ENCODE peak calls at places on chromosome 18, in six cellular contexts. One of them, this sample, is unnamed. For H3K9me3, the result is how much of the 10 kb centered on the place peaks cover.

GRCh38 chr18:58247363-58247834 is 203.4 kb downstream of the NEDD4L start:
- DNase-seq in H1: no peak
- DNase-seq in body of pancreas: peak
- DNase-seq in neuronal stem cell: no peak
- DNase-seq in WERI-Rb-1: no peak
- DNase-seq in AG04450: no peak
- DNase-seq in this sample: no peak

GRCh38 chr18:9029131-9029530 is 73.4 kb upstream of the NDUFV2 start:
- DNase-seq in H1: no peak
- DNase-seq in body of pancreas: no peak
- DNase-seq in neuronal stem cell: no peak
- DNase-seq in WERI-Rb-1: no peak
- DNase-seq in AG04450: no peak
- DNase-seq in this sample: no peak

GRCh38 chr18:36066731-36067117 is 635 bp downstream of the RPRD1A start:
- DNase-seq in H1: no peak
- DNase-seq in body of pancreas: no peak
- DNase-seq in neuronal stem cell: no peak
- DNase-seq in WERI-Rb-1: no peak
- DNase-seq in AG04450: no peak
- DNase-seq in this sample: no peak

GRCh38 chr18:59730896-59731295 is 33.7 kb upstream of the CCBE1 start:
- DNase-seq in H1: no peak
- DNase-seq in body of pancreas: no peak
- DNase-seq in neuronal stem cell: no peak
- DNase-seq in WERI-Rb-1: no peak
- DNase-seq in AG04450: no peak
- DNase-seq in this sample: no peak

GRCh38 chr18:52670903-52671302 is 330.9 kb downstream of the DCC start:
- DNase-seq in H1: no peak
- DNase-seq in body of pancreas: peak
- DNase-seq in neuronal stem cell: no peak
- DNase-seq in WERI-Rb-1: peak
- DNase-seq in AG04450: no peak
- DNase-seq in this sample: no peak

GRCh38 chr18:26813043-26813442 is 52.5 kb downstream of the AQP4 start:
- DNase-seq in H1: peak
- DNase-seq in body of pancreas: no peak
- DNase-seq in neuronal stem cell: no peak
- DNase-seq in WERI-Rb-1: peak
- DNase-seq in AG04450: no peak
- DNase-seq in this sample: no peak

GRCh38 chr18:35868919-35869318 is 103.6 kb upstream of the RMP24 start:
- DNase-seq in H1: no peak
- DNase-seq in body of pancreas: no peak
- DNase-seq in neuronal stem cell: no peak
- DNase-seq in WERI-Rb-1: no peak
- DNase-seq in AG04450: no peak
- DNase-seq in this sample: no peak

GRCh38 chr18:54020346-54020745 is 204.1 kb downstream of the MBD2 start:
- DNase-seq in H1: no peak
- DNase-seq in body of pancreas: no peak
- DNase-seq in neuronal stem cell: no peak
- DNase-seq in WERI-Rb-1: no peak
- DNase-seq in AG04450: no peak
- DNase-seq in this sample: no peak

GRCh38 chr18:75658330-75658729 is 230.8 kb upstream of the SMIM21 start:
- DNase-seq in H1: no peak
- DNase-seq in body of pancreas: no peak
- DNase-seq in neuronal stem cell: no peak
- DNase-seq in WERI-Rb-1: no peak
- DNase-seq in AG04450: no peak
- DNase-seq in this sample: no peak

GRCh38 chr18:48829443-48830149 is 121.2 kb downstream of the SMAD7 start:
- DNase-seq in H1: no peak
- DNase-seq in body of pancreas: no peak
- DNase-seq in neuronal stem cell: no peak
- DNase-seq in WERI-Rb-1: peak
- DNase-seq in AG04450: no peak
- DNase-seq in this sample: no peak

GRCh38 chr18:24860978-24861680 is 400.7 kb downstream of the HRH4 start:
- DNase-seq in H1: no peak
- DNase-seq in body of pancreas: no peak
- DNase-seq in neuronal stem cell: no peak
- DNase-seq in WERI-Rb-1: no peak
- DNase-seq in AG04450: no peak
- DNase-seq in this sample: no peak

GRCh38 chr18:24868331-24868730 is 407.9 kb downstream of the HRH4 start:
- DNase-seq in H1: no peak
- DNase-seq in body of pancreas: no peak
- DNase-seq in neuronal stem cell: no peak
- DNase-seq in WERI-Rb-1: no peak
- DNase-seq in AG04450: no peak
- DNase-seq in this sample: no peak

GRCh38 chr18:24862225-24862893 is 401.9 kb downstream of the HRH4 start:
- DNase-seq in H1: no peak
- DNase-seq in body of pancreas: no peak
- DNase-seq in neuronal stem cell: peak
- DNase-seq in WERI-Rb-1: no peak
- DNase-seq in AG04450: no peak
- DNase-seq in this sample: no peak
- H3K4me3 ChIP-seq in H1: no peak
- H3K4me3 ChIP-seq in body of pancreas: no peak
- H3K4me3 ChIP-seq in neuronal stem cell: no peak
- H3K4me3 ChIP-seq in WERI-Rb-1: no peak
- H3K4me3 ChIP-seq in AG04450: no peak
- H3K4me3 ChIP-seq in this sample: no peak

GRCh38 chr18:2412261-2412660 is 159.0 kb downstream of the METTL4 start:
- DNase-seq in H1: no peak
- DNase-seq in body of pancreas: no peak
- DNase-seq in neuronal stem cell: no peak
- DNase-seq in WERI-Rb-1: no peak
- DNase-seq in AG04450: no peak
- DNase-seq in this sample: no peak

GRCh38 chr18:2413352-2413751 is 158.0 kb downstream of the METTL4 start:
- DNase-seq in H1: no peak
- DNase-seq in body of pancreas: no peak
- DNase-seq in neuronal stem cell: no peak
- DNase-seq in WERI-Rb-1: no peak
- DNase-seq in AG04450: no peak
- DNase-seq in this sample: no peak

GRCh38 chr18:2415656-2416055 is 155.6 kb downstream of the METTL4 start:
- DNase-seq in H1: no peak
- DNase-seq in body of pancreas: no peak
- DNase-seq in neuronal stem cell: no peak
- DNase-seq in WERI-Rb-1: no peak
- DNase-seq in AG04450: no peak
- DNase-seq in this sample: no peak

GRCh38 chr18:2411381-2411977 is 159.8 kb downstream of the METTL4 start:
- DNase-seq in H1: no peak
- DNase-seq in body of pancreas: no peak
- DNase-seq in neuronal stem cell: no peak
- DNase-seq in WERI-Rb-1: no peak
- DNase-seq in AG04450: no peak
- DNase-seq in this sample: no peak

GRCh38 chr18:2414235-2414634 is 157.1 kb downstream of the METTL4 start:
- DNase-seq in H1: no peak
- DNase-seq in body of pancreas: no peak
- DNase-seq in neuronal stem cell: no peak
- DNase-seq in WERI-Rb-1: no peak
- DNase-seq in AG04450: no peak
- DNase-seq in this sample: no peak
- H3K9me3 ChIP-seq in H1: under half
- H3K9me3 ChIP-seq in body of pancreas: under half
- H3K9me3 ChIP-seq in neuronal stem cell: under half
- H3K9me3 ChIP-seq in WERI-Rb-1: under half
- H3K9me3 ChIP-seq in AG04450: under half
- H3K9me3 ChIP-seq in this sample: under half

GRCh38 chr18:551404-552061 is 28.6 kb upstream of the CETN1 start:
- DNase-seq in H1: no peak
- DNase-seq in body of pancreas: no peak
- DNase-seq in neuronal stem cell: no peak
- DNase-seq in WERI-Rb-1: no peak
- DNase-seq in AG04450: no peak
- DNase-seq in this sample: no peak
- H3K4me3 ChIP-seq in H1: no peak
- H3K4me3 ChIP-seq in body of pancreas: no peak
- H3K4me3 ChIP-seq in neuronal stem cell: no peak
- H3K4me3 ChIP-seq in WERI-Rb-1: no peak
- H3K4me3 ChIP-seq in AG04450: no peak
- H3K4me3 ChIP-seq in this sample: no peak

DNA sequence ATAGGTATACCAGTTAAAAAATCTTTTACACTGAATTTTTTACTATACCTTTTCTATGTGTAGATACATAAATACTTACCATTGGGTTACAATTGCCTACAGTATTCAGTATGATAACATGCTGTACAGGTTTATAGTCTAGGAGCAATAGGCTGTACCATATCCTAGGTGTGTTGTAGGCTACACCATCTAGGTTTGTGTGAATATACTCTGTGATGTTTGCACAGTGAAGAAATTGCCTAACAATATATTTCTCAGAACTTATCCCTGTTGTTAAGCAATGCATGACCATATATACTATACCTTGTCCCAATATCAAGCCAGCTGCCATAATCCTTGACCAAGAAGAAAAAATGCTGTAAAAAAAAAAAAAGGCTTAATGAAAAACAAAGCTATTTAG is 114.5 kb downstream of the PIGN start:
- DNase-seq in H1: no peak
- DNase-seq in body of pancreas: no peak
- DNase-seq in neuronal stem cell: no peak
- DNase-seq in WERI-Rb-1: no peak
- DNase-seq in AG04450: no peak
- DNase-seq in this sample: no peak
- H3K9me3 ChIP-seq in H1: under half
- H3K9me3 ChIP-seq in body of pancreas: under half
- H3K9me3 ChIP-seq in neuronal stem cell: under half
- H3K9me3 ChIP-seq in WERI-Rb-1: under half
- H3K9me3 ChIP-seq in AG04450: under half
- H3K9me3 ChIP-seq in this sample: under half

GRCh38 chr18:63262369-63263335 is 56.9 kb downstream of the BCL2 start:
- DNase-seq in H1: no peak
- DNase-seq in body of pancreas: no peak
- DNase-seq in neuronal stem cell: no peak
- DNase-seq in WERI-Rb-1: no peak
- DNase-seq in AG04450: no peak
- DNase-seq in this sample: no peak
- H3K4me3 ChIP-seq in H1: no peak
- H3K4me3 ChIP-seq in body of pancreas: no peak
- H3K4me3 ChIP-seq in neuronal stem cell: no peak
- H3K4me3 ChIP-seq in WERI-Rb-1: no peak
- H3K4me3 ChIP-seq in AG04450: no peak
- H3K4me3 ChIP-seq in this sample: no peak

GRCh38 chr18:30088238-30088637 is 954.3 kb downstream of the DSC3 start:
- DNase-seq in H1: no peak
- DNase-seq in body of pancreas: no peak
- DNase-seq in neuronal stem cell: no peak
- DNase-seq in WERI-Rb-1: no peak
- DNase-seq in AG04450: no peak
- DNase-seq in this sample: no peak

GRCh38 chr18:30094556-30094955 is 948.0 kb downstream of the DSC3 start:
- DNase-seq in H1: no peak
- DNase-seq in body of pancreas: no peak
- DNase-seq in neuronal stem cell: no peak
- DNase-seq in WERI-Rb-1: no peak
- DNase-seq in AG04450: no peak
- DNase-seq in this sample: no peak

DNA sequence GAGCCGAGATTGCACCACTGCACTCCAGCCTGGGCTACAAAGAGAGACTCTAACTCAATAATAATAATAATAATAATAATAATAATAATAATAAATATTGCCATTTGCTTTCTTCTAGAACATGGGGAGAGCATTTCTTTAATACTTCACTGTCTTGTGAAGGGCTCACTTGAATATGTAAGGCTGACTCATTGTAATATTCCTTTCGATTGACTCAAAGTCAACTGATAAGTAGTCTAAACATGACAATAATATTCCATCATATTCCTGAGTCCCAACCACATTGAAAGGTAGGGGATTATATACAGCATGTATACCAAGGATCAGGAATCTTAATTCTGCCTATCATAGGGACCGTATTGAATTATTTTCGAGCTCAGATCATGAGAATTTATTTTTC is 949.2 kb downstream of the DSC3 start:
- DNase-seq in H1: no peak
- DNase-seq in body of pancreas: no peak
- DNase-seq in neuronal stem cell: no peak
- DNase-seq in WERI-Rb-1: no peak
- DNase-seq in AG04450: no peak
- DNase-seq in this sample: no peak
- H3K9me3 ChIP-seq in H1: under half
- H3K9me3 ChIP-seq in body of pancreas: under half
- H3K9me3 ChIP-seq in neuronal stem cell: under half
- H3K9me3 ChIP-seq in WERI-Rb-1: under half
- H3K9me3 ChIP-seq in AG04450: under half
- H3K9me3 ChIP-seq in this sample: under half

This sample was measured in effector memory CD4-positive, alpha-beta T cell.